ENCODE peak calls at places on chromosomes 11 and 22, in six cellular contexts. One of them, this sample, is unnamed.

GRCh38 chr11:42521994-42522393 is 789.8 kb upstream of the API5 start:
- DNase-seq in right atrium auricular region: no peak
- DNase-seq in left ventricle myocardium inferior: no peak
- DNase-seq in adipocyte: no peak
- DNase-seq in adrenal gland: no peak
- DNase-seq in MM.1S: no peak
- DNase-seq in this sample: no peak

GRCh38 chr22:50498322-50498861 is 9.1 kb downstream of the LMF2 start:
- DNase-seq in left ventricle myocardium inferior: no peak
- DNase-seq in adrenal gland: peak; percentile 84
- DNase-seq in adipocyte: peak; percentile 64
- DNase-seq in MM.1S: peak; percentile 66
- DNase-seq in right atrium auricular region: peak; percentile 72
- DNase-seq in this sample: no peak

GRCh38 chr11:20258496-20258895 is 98.2 kb upstream of the DBX1 start:
- DNase-seq in adipocyte: no peak
- DNase-seq in right atrium auricular region: no peak
- DNase-seq in left ventricle myocardium inferior: no peak
- DNase-seq in MM.1S: no peak
- DNase-seq in adrenal gland: no peak
- DNase-seq in this sample: no peak

GRCh38 chr22:45242778-45243191 is 2.1 kb upstream of the KIAA0930 start:
- DNase-seq in adipocyte: no peak
- DNase-seq in left ventricle myocardium inferior: no peak
- DNase-seq in adrenal gland: peak; percentile 48
- DNase-seq in MM.1S: no peak
- DNase-seq in right atrium auricular region: no peak
- DNase-seq in this sample: no peak

GRCh38 chr22:25077964-25078363 is 121.7 kb upstream of the CRYBB3 start:
- DNase-seq in adipocyte: no peak
- DNase-seq in MM.1S: no peak
- DNase-seq in left ventricle myocardium inferior: no peak
- DNase-seq in adrenal gland: no peak
- DNase-seq in right atrium auricular region: no peak
- DNase-seq in this sample: no peak

GRCh38 chr11:126465573-126466287 is 110.2 kb downstream of the ST3GAL4 start:
- DNase-seq in adipocyte: no peak
- DNase-seq in left ventricle myocardium inferior: no peak
- DNase-seq in MM.1S: peak; percentile 97
- DNase-seq in adrenal gland: no peak
- DNase-seq in right atrium auricular region: no peak
- DNase-seq in this sample: no peak

GRCh38 chr11:102831128-102831708 is 12.2 kb downstream of the MMP3 start:
- DNase-seq in right atrium auricular region: no peak
- DNase-seq in adrenal gland: peak; percentile 25
- DNase-seq in MM.1S: peak; percentile 66
- DNase-seq in left ventricle myocardium inferior: no peak
- DNase-seq in adipocyte: peak; percentile 90
- DNase-seq in this sample: no peak

GRCh38 chr11:67484847-67485311 is 2.1 kb downstream of the AIP start:
- DNase-seq in left ventricle myocardium inferior: no peak
- DNase-seq in adipocyte: no peak
- DNase-seq in adrenal gland: no peak
- DNase-seq in MM.1S: no peak
- DNase-seq in right atrium auricular region: no peak
- DNase-seq in this sample: peak; percentile 44

GRCh38 chr22:20550851-20551744 is 43.7 kb downstream of the MED15 start:
- DNase-seq in right atrium auricular region: peak; percentile 74
- DNase-seq in MM.1S: no peak
- DNase-seq in left ventricle myocardium inferior: no peak
- DNase-seq in adrenal gland: peak; percentile 78
- DNase-seq in adipocyte: peak; percentile 63
- DNase-seq in this sample: no peak

GRCh38 chr11:114318361-114318760 is 22.2 kb downstream of the NNMT start:
- DNase-seq in left ventricle myocardium inferior: no peak
- DNase-seq in adipocyte: no peak
- DNase-seq in adrenal gland: no peak
- DNase-seq in MM.1S: peak; percentile 53
- DNase-seq in right atrium auricular region: no peak
- DNase-seq in this sample: no peak

GRCh38 chr11:8867035-8867434 is 44.0 kb upstream of the AKIP1 start:
- DNase-seq in left ventricle myocardium inferior: no peak
- DNase-seq in adipocyte: peak; percentile 63
- DNase-seq in MM.1S: no peak
- DNase-seq in right atrium auricular region: no peak
- DNase-seq in adrenal gland: no peak
- DNase-seq in this sample: no peak

GRCh38 chr11:123473941-123474668 is 44.0 kb downstream of the GRAMD1B start:
- DNase-seq in adipocyte: peak; percentile 82
- DNase-seq in adrenal gland: no peak
- DNase-seq in MM.1S: no peak
- DNase-seq in left ventricle myocardium inferior: no peak
- DNase-seq in right atrium auricular region: no peak
- DNase-seq in this sample: no peak

GRCh38 chr11:124122123-124122522 is 6.9 kb downstream of the VWA5A start:
- DNase-seq in adrenal gland: no peak
- DNase-seq in left ventricle myocardium inferior: no peak
- DNase-seq in right atrium auricular region: no peak
- DNase-seq in MM.1S: no peak
- DNase-seq in adipocyte: no peak
- DNase-seq in this sample: no peak

GRCh38 chr11:103903621-103904323 is 132.7 kb upstream of the DDI1 start:
- DNase-seq in MM.1S: peak; percentile 47
- DNase-seq in left ventricle myocardium inferior: no peak
- DNase-seq in adipocyte: no peak
- DNase-seq in right atrium auricular region: no peak
- DNase-seq in adrenal gland: no peak
- DNase-seq in this sample: no peak

GRCh38 chr22:41517172-41518047 is 26.9 kb downstream of the POLR3H start:
- DNase-seq in MM.1S: no peak
- DNase-seq in left ventricle myocardium inferior: peak; percentile 61
- DNase-seq in adipocyte: peak; percentile 85
- DNase-seq in adrenal gland: peak; percentile 82
- DNase-seq in right atrium auricular region: peak; percentile 81
- DNase-seq in this sample: no peak

DNA sequence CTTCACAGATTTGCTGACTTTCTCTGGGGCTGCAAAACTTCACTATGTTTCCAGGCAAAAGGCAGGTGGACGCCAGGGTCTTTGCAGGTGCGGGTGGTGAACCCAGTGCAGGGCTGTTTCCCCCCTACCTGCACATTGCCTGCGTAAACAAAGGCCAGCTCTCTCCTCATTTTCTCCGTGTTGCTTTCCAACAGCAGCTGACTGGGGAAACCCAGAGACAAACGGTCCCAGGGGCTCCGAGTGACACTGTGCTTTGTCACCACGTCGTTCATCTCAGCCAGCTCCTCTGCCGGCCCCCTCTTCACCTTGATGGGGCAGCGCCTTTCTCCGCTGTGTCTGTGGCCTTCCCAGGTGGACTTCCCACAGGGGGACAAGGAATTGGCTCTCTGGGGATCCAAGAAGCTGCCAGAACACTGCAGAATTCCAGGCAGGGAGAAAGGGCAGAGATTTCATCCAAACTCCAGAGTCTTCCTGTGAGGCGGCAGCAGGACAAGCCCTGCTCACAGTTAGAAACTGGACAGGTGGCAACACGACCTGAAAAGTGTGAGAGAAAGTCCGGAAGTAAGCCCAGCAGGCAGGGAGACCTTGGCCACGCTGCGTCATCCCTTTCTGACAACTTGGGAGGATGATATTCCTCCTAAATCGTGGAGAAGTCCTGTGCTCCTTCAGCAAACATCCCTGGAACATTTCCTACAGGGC is 1493.7 kb downstream of the TBC1D22A start:
- DNase-seq in right atrium auricular region: no peak
- DNase-seq in adipocyte: no peak
- DNase-seq in left ventricle myocardium inferior: no peak
- DNase-seq in adrenal gland: no peak
- DNase-seq in MM.1S: no peak
- DNase-seq in this sample: no peak
- H3K9me3 ChIP-seq in right atrium auricular region: no peaks in the 10 kb centered on the region
- H3K9me3 ChIP-seq in adipocyte: no peaks in the 10 kb centered on the region
- H3K9me3 ChIP-seq in left ventricle myocardium inferior: no peaks in the 10 kb centered on the region
- H3K9me3 ChIP-seq in adrenal gland: no peaks in the 10 kb centered on the region
- H3K9me3 ChIP-seq in MM.1S: no peaks in the 10 kb centered on the region
- H3K9me3 ChIP-seq in this sample: no peaks in the 10 kb centered on the region

GRCh38 chr22:49347376-49347775 is 480.3 kb downstream of the BRD1 start:
- DNase-seq in right atrium auricular region: no peak
- DNase-seq in adrenal gland: no peak
- DNase-seq in adipocyte: no peak
- DNase-seq in left ventricle myocardium inferior: no peak
- DNase-seq in MM.1S: no peak
- DNase-seq in this sample: no peak

GRCh38 chr22:49350441-49351121 is 477.1 kb downstream of the BRD1 start:
- DNase-seq in MM.1S: no peak
- DNase-seq in left ventricle myocardium inferior: no peak
- DNase-seq in adrenal gland: no peak
- DNase-seq in right atrium auricular region: no peak
- DNase-seq in adipocyte: no peak
- DNase-seq in this sample: no peak

GRCh38 chr22:49349841-49350381 is 477.8 kb downstream of the BRD1 start:
- DNase-seq in adipocyte: no peak
- DNase-seq in right atrium auricular region: no peak
- DNase-seq in MM.1S: no peak
- DNase-seq in adrenal gland: no peak
- DNase-seq in left ventricle myocardium inferior: no peak
- DNase-seq in this sample: no peak

GRCh38 chr22:49349181-49349835 is 478.4 kb downstream of the BRD1 start:
- DNase-seq in adrenal gland: no peak
- DNase-seq in left ventricle myocardium inferior: no peak
- DNase-seq in MM.1S: no peak
- DNase-seq in right atrium auricular region: no peak
- DNase-seq in adipocyte: no peak
- DNase-seq in this sample: no peak

GRCh38 chr22:49348631-49349030 is 479.0 kb downstream of the BRD1 start:
- DNase-seq in MM.1S: no peak
- DNase-seq in right atrium auricular region: no peak
- DNase-seq in left ventricle myocardium inferior: no peak
- DNase-seq in adrenal gland: no peak
- DNase-seq in adipocyte: no peak
- DNase-seq in this sample: no peak
- H3K9me3 ChIP-seq in MM.1S: no peaks in the 10 kb centered on the region
- H3K9me3 ChIP-seq in right atrium auricular region: no peaks in the 10 kb centered on the region
- H3K9me3 ChIP-seq in left ventricle myocardium inferior: no peaks in the 10 kb centered on the region
- H3K9me3 ChIP-seq in adrenal gland: no peaks in the 10 kb centered on the region
- H3K9me3 ChIP-seq in adipocyte: no peaks in the 10 kb centered on the region
- H3K9me3 ChIP-seq in this sample: no peaks in the 10 kb centered on the region

GRCh38 chr22:48677621-48678020 is 1150.1 kb downstream of the BRD1 start:
- DNase-seq in adrenal gland: no peak
- DNase-seq in right atrium auricular region: no peak
- DNase-seq in adipocyte: no peak
- DNase-seq in MM.1S: no peak
- DNase-seq in left ventricle myocardium inferior: peak; percentile 8
- DNase-seq in this sample: no peak

GRCh38 chr22:48675828-48676145 is 1151.9 kb downstream of the BRD1 start:
- DNase-seq in left ventricle myocardium inferior: no peak
- DNase-seq in adrenal gland: no peak
- DNase-seq in adipocyte: no peak
- DNase-seq in MM.1S: no peak
- DNase-seq in right atrium auricular region: no peak
- DNase-seq in this sample: no peak

GRCh38 chr22:48675141-48675827 is 1152.4 kb downstream of the BRD1 start:
- DNase-seq in adipocyte: no peak
- DNase-seq in right atrium auricular region: no peak
- DNase-seq in adrenal gland: no peak
- DNase-seq in MM.1S: no peak
- DNase-seq in left ventricle myocardium inferior: no peak
- DNase-seq in this sample: no peak

GRCh38 chr22:48677168-48677520 is 1150.5 kb downstream of the BRD1 start:
- DNase-seq in adrenal gland: no peak
- DNase-seq in MM.1S: no peak
- DNase-seq in adipocyte: no peak
- DNase-seq in left ventricle myocardium inferior: no peak
- DNase-seq in right atrium auricular region: no peak
- DNase-seq in this sample: no peak

DNA sequence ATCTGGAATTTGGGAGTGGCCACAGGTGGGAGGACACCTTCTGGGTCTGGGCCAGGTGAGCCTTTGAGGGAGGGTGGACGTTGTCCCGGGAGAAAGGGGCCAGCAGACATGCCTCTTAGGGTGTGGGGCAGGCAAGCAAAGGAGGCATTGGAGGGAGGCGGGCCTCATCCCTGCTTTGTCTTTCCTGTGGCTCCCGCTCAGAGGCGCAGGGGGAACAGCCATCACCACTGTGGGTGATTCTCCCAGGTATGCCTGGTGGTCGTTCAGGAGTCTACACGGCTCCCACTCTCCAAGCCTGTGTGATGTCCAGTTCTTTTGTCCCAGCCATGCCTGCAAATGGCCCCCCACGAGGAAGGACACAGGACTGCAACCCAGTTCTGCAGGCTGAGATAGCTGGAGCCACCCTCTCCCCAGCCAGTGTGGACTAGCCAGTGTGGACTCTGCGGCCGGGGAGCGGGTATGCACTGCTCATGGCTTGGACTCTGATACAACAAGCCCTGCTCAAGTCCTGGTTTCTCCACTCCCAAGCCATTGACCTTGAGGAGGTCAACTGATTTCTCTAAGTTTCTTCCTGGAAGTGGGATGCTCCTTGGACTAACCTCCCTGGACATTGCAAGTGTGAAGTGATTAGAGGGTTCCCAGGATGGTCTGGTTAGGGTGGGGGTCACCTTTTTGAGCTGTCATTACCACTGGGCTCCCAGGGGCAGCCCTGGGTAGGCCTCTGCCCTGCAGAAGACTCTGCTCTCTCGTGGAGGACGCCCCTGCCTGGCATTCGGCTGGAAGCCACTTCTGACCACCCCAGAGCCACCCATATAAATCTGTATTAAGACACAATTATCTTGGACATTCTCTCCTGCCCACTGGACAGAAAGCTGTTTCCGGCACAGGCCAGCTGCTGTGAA is 1151.2 kb downstream of the BRD1 start:
- DNase-seq in adrenal gland: no peak
- DNase-seq in MM.1S: no peak
- DNase-seq in left ventricle myocardium inferior: no peak
- DNase-seq in adipocyte: no peak
- DNase-seq in right atrium auricular region: no peak
- DNase-seq in this sample: no peak
- H3K9me3 ChIP-seq in adrenal gland: no peaks in the 10 kb centered on the region
- H3K9me3 ChIP-seq in MM.1S: no peaks in the 10 kb centered on the region
- H3K9me3 ChIP-seq in left ventricle myocardium inferior: peaks cover 24% of the 10 kb centered on the region
- H3K9me3 ChIP-seq in adipocyte: peaks cover 21% of the 10 kb centered on the region
- H3K9me3 ChIP-seq in right atrium auricular region: no peaks in the 10 kb centered on the region
- H3K9me3 ChIP-seq in this sample: no peaks in the 10 kb centered on the region

GRCh38 chr22:47276219-47276843 is 513.9 kb downstream of the TBC1D22A start:
- DNase-seq in right atrium auricular region: no peak
- DNase-seq in MM.1S: no peak
- DNase-seq in adipocyte: no peak
- DNase-seq in left ventricle myocardium inferior: no peak
- DNase-seq in adrenal gland: no peak
- DNase-seq in this sample: no peak

GRCh38 chr22:47277001-47277400 is 514.6 kb downstream of the TBC1D22A start:
- DNase-seq in left ventricle myocardium inferior: no peak
- DNase-seq in MM.1S: no peak
- DNase-seq in adrenal gland: no peak
- DNase-seq in right atrium auricular region: no peak
- DNase-seq in adipocyte: no peak
- DNase-seq in this sample: no peak

GRCh38 chr22:47279337-47279736 is 516.9 kb downstream of the TBC1D22A start:
- DNase-seq in adrenal gland: no peak
- DNase-seq in right atrium auricular region: no peak
- DNase-seq in adipocyte: no peak
- DNase-seq in MM.1S: no peak
- DNase-seq in left ventricle myocardium inferior: no peak
- DNase-seq in this sample: no peak

GRCh38 chr22:47277511-47277910 is 515.1 kb downstream of the TBC1D22A start:
- DNase-seq in adrenal gland: no peak
- DNase-seq in MM.1S: no peak
- DNase-seq in right atrium auricular region: no peak
- DNase-seq in adipocyte: no peak
- DNase-seq in left ventricle myocardium inferior: no peak
- DNase-seq in this sample: no peak

GRCh38 chr22:47278655-47279054 is 516.2 kb downstream of the TBC1D22A start:
- DNase-seq in left ventricle myocardium inferior: no peak
- DNase-seq in right atrium auricular region: no peak
- DNase-seq in MM.1S: no peak
- DNase-seq in adipocyte: no peak
- DNase-seq in adrenal gland: no peak
- DNase-seq in this sample: no peak
- H3K9me3 ChIP-seq in left ventricle myocardium inferior: no peaks in the 10 kb centered on the region
- H3K9me3 ChIP-seq in right atrium auricular region: no peaks in the 10 kb centered on the region
- H3K9me3 ChIP-seq in MM.1S: no peaks in the 10 kb centered on the region
- H3K9me3 ChIP-seq in adipocyte: no peaks in the 10 kb centered on the region
- H3K9me3 ChIP-seq in adrenal gland: no peaks in the 10 kb centered on the region
- H3K9me3 ChIP-seq in this sample: no peaks in the 10 kb centered on the region

This sample was measured in T-helper 17 cell.